ENCODE peak calls at places on chromosome 12, in five cellular contexts. R is heart right ventricle; X is astrocyte of the hippocampus; L is ascending aorta; K is activated naive CD4-positive, alpha-beta T cell treated with anti-CD3 and anti-CD28 coated beads, Interleukin-2, amount 50 U/mL, for 16 hours. F is an unnamed sample.

GRCh38 chr12:2057041-2057792 is 4.4 kb downstream of the CACNA1C start:
- DNase-seq in R (peak), K (peak), X (peak), L (no peak), F (peak)

GRCh38 chr12:124837958-124838803 is 25.5 kb downstream of the SCARB1 start:
- DNase-seq in K (no peak), L (no peak), X (peak), R (peak), F (peak)

GRCh38 chr12:20438307-20438779 is 70.0 kb downstream of the PDE3A start:
- DNase-seq in K (no peak), R (no peak), X (no peak), L (no peak), F (no peak)

GRCh38 chr12:121789800-121790748 is 3.4 kb downstream of the RHOF start:
- DNase-seq in R (peak), X (no peak), K (peak), L (peak), F (peak)

GRCh38 chr12:28780096-28780495 is 369.0 kb upstream of the FAR2 start:
- DNase-seq in X (peak), L (no peak), K (no peak), R (no peak), F (peak)

GRCh38 chr12:2395352-2395977 is 342.7 kb downstream of the CACNA1C start:
- DNase-seq in L (no peak), X (peak), K (peak), R (peak), F (no peak)

GRCh38 chr12:62749586-62749985 is 185.4 kb downstream of the PPM1H start:
- DNase-seq in R (no peak), K (no peak), X (no peak), L (no peak), F (no peak)

GRCh38 chr12:6269986-6270385 is 40.5 kb upstream of the PLEKHG6 start:
- DNase-seq in R (no peak), X (no peak), L (no peak), K (no peak), F (no peak)

GRCh38 chr12:16606936-16607335 is 974 bp upstream of the LMO3 start:
- DNase-seq in X (no peak), K (no peak), L (no peak), R (no peak), F (no peak)

GRCh38 chr12:15477761-15478160 is 155.5 kb downstream of the PTPRO start:
- DNase-seq in R (no peak), X (no peak), L (no peak), K (no peak), F (no peak)

GRCh38 chr12:56565510-56566101 is 44.0 kb downstream of the RBMS2 start:
- DNase-seq in R (peak), K (no peak), L (peak), X (peak), F (no peak)

GRCh38 chr12:84910549-84911241 is 1.9 kb downstream of the SLC6A15 start:
- DNase-seq in K (no peak), X (peak), R (no peak), L (no peak), F (no peak)

GRCh38 chr12:95653761-95654546 is 102.7 kb upstream of the USP44 start:
- DNase-seq in K (no peak), X (no peak), R (peak), L (no peak), F (no peak)

GRCh38 chr12:99053599-99054362 is 408.7 kb downstream of the APAF1 start:
- DNase-seq in L (no peak), X (peak), K (no peak), R (no peak), F (no peak)

GRCh38 chr12:113062502-113063395 is 6.2 kb downstream of the DTX1 start:
- DNase-seq in X (no peak), L (no peak), K (no peak), R (no peak), F (no peak)